ENCODE peak calls at places on chromosomes 3 and 15, in seven cellular contexts. W is HCT116, D is GM12878, P is K562, S is HepG2, R is endothelial cell of umbilical vein, B is H1. G is an unnamed sample. For H3K9me3, the result is how much of the 10 kb centered on the place peaks cover.

GRCh38 chr3:55242921-55243320 is 244.2 kb downstream of the WNT5A start:
- DNase-seq in W (no peak), D (no peak), P (no peak), S (no peak), R (no peak), B (no peak), G (no peak)

GRCh38 chr3:12903000-12903800 is 61.8 kb upstream of the RPL32 start:
- DNase-seq in W (no peak), D (no peak), P (no peak), S (no peak), R (no peak), B (no peak), G (no peak)

GRCh38 chr3:31064021-31064420 is 169.6 kb upstream of the GADL1 start:
- DNase-seq in W (no peak), D (no peak), P (no peak), S (no peak), R (no peak), B (no peak), G (no peak)

GRCh38 chr3:184765047-184765729 is 46.8 kb upstream of the VPS8 start:
- DNase-seq in W (no peak), D (no peak), P (no peak), S (no peak), R (no peak), B (no peak), G (no peak)

GRCh38 chr15:40087991-40088928 is 20.4 kb downstream of the BMF start:
- DNase-seq in W (no peak), D (no peak), P (no peak), S (peak), R (no peak), B (no peak), G (no peak)

GRCh38 chr3:69542265-69543079 is 156.6 kb upstream of the FRMD4B start:
- DNase-seq in W (no peak), D (no peak), P (no peak), S (no peak), R (no peak), B (peak), G (no peak)

GRCh38 chr3:197809356-197810020 is 18.4 kb downstream of the LRCH3 start:
- DNase-seq in W (no peak), D (no peak), P (no peak), S (no peak), R (no peak), B (no peak), G (no peak)

GRCh38 chr3:153539263-153539662 is 377.2 kb downstream of the RAP2B start:
- DNase-seq in W (no peak), D (no peak), P (no peak), S (no peak), R (no peak), B (no peak), G (no peak)

GRCh38 chr3:149529099-149529498 is 54.6 kb downstream of the TM4SF4 start:
- DNase-seq in W (no peak), D (no peak), P (no peak), S (no peak), R (no peak), B (no peak), G (no peak)

GRCh38 chr3:113834983-113835382 is 3.6 kb upstream of the GRAMD1C start:
- DNase-seq in W (no peak), D (no peak), P (no peak), S (no peak), R (no peak), B (no peak), G (no peak)

GRCh38 chr3:58117561-58118305 is 93.0 kb downstream of the DNASE1L3 start:
- DNase-seq in W (no peak), D (no peak), P (no peak), S (no peak), R (peak), B (no peak), G (no peak)

GRCh38 chr15:77616072-77616471 is 16.6 kb downstream of the LINGO1 start:
- DNase-seq in W (no peak), D (no peak), P (no peak), S (no peak), R (no peak), B (no peak), G (no peak)

GRCh38 chr3:69058180-69058946 is 6.2 kb upstream of the TMF1 start:
- DNase-seq in W (no peak), D (no peak), P (no peak), S (no peak), R (no peak), B (no peak), G (no peak)

GRCh38 chr15:84915011-84915958 is 30.8 kb downstream of the SLC28A1 start:
- DNase-seq in W (peak), D (peak), P (peak), S (peak), R (peak), B (no peak), G (no peak)

GRCh38 chr3:111173328-111173900 is 101.8 kb downstream of the NECTIN3 start:
- DNase-seq in W (no peak), D (no peak), P (no peak), S (no peak), R (no peak), B (no peak), G (no peak)

GRCh38 chr3:129379582-129380358 is 48.7 kb downstream of the EFCAB12 start:
- DNase-seq in W (no peak), D (no peak), P (no peak), S (no peak), R (no peak), B (no peak), G (no peak)

GRCh38 chr15:85389774-85390173 is 9.4 kb downstream of the AKAP13 start:
- DNase-seq in W (no peak), D (no peak), P (no peak), S (no peak), R (no peak), B (no peak), G (no peak)

GRCh38 chr3:59065240-59065639 is 15.4 kb upstream of the CFAP20DC start:
- DNase-seq in W (no peak), D (no peak), P (no peak), S (no peak), R (no peak), B (no peak), G (no peak)

GRCh38 chr15:50227076-50227475 is 38.5 kb downstream of the HDC start:
- DNase-seq in W (no peak), D (no peak), P (no peak), S (no peak), R (no peak), B (peak), G (no peak)

GRCh38 chr3:148962513-148962912 is 28.8 kb upstream of the GYG1 start:
- DNase-seq in W (peak), D (no peak), P (peak), S (peak), R (peak), B (peak), G (no peak)

GRCh38 chr3:133591271-133591742 is 17.8 kb downstream of the CDV3 start:
- DNase-seq in W (no peak), D (no peak), P (no peak), S (no peak), R (peak), B (no peak), G (no peak)

GRCh38 chr3:117195034-117195433 is 485.5 kb downstream of the TUSC7 start:
- DNase-seq in W (no peak), D (no peak), P (no peak), S (no peak), R (no peak), B (no peak), G (no peak)

GRCh38 chr3:104711435-104711834 is 655.3 kb upstream of the ALCAM start:
- DNase-seq in W (no peak), D (no peak), P (no peak), S (no peak), R (no peak), B (no peak), G (no peak)
- TF ChIP-seq POLR2AphosphoS5 in W (no peak), D (no peak), P (no peak), S (no peak), R (no peak), B (no peak), G (no peak)

GRCh38 chr3:48504051-48504946 is at the start of gene SHISA5:
- DNase-seq in W (no peak), D (no peak), P (peak), S (no peak), R (peak), B (no peak), G (no peak)

GRCh38 chr3:48501196-48501595 is 2.8 kb downstream of the SHISA5 start:
- DNase-seq in W (no peak), D (no peak), P (no peak), S (no peak), R (no peak), B (peak), G (no peak)

GRCh38 chr3:48503406-48504050 is 446 bp downstream of the SHISA5 start:
- DNase-seq in W (no peak), D (no peak), P (peak), S (no peak), R (peak), B (peak), G (no peak)

GRCh38 chr3:48502121-48502520 is 1.9 kb downstream of the SHISA5 start:
- DNase-seq in W (no peak), D (no peak), P (no peak), S (no peak), R (no peak), B (no peak), G (no peak)

GRCh38 chr3:48502728-48503168 is 1.2 kb downstream of the SHISA5 start:
- DNase-seq in W (no peak), D (no peak), P (no peak), S (no peak), R (no peak), B (no peak), G (no peak)
- TF ChIP-seq EZH2 in W (no peak), D (no peak), P (no peak), S (no peak), R (no peak), B (no peak), G (no peak)

DNA sequence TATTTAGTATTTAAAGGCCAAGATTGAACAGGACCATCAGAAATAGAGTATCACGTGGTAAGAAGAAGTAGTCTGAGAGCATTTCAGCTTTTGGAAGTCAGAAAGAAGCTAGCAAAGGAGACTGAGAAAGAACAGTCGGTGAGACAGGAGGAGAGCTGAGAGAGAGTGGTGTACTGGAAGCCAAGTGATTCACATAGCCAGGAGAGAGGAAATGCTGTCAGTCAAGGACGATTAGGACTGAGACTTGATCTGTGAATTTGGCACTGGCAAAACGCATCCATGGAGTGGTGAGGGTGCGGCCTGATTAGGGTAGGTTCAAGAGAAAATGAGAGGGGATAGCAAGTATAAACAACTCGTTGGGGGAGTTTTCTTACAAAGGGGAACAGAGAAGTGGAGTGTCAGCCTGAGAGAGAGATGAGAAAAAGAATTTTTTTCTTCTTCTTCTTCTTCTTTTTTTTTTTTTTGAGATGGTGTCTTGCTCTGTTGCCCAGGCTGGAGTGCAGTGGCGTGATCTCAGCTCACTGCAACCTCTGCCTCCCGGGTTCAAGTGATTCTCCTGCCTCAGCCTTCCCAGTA is 44.9 kb downstream of the CHD2 start:
- DNase-seq in W (no peak), D (no peak), P (no peak), S (no peak), R (no peak), B (no peak), G (no peak)
- H3K9me3 ChIP-seq in W (under half), D (under half), P (under half), S (under half), R (under half), B (under half), G (under half)

GRCh38 chr3:139893264-139893962 is 41.6 kb upstream of the CLSTN2 start:
- DNase-seq in W (no peak), D (no peak), P (no peak), S (no peak), R (no peak), B (no peak), G (no peak)
- TF ChIP-seq POLR2AphosphoS5 in W (no peak), D (no peak), P (no peak), S (no peak), R (no peak), B (no peak), G (no peak)

DNA sequence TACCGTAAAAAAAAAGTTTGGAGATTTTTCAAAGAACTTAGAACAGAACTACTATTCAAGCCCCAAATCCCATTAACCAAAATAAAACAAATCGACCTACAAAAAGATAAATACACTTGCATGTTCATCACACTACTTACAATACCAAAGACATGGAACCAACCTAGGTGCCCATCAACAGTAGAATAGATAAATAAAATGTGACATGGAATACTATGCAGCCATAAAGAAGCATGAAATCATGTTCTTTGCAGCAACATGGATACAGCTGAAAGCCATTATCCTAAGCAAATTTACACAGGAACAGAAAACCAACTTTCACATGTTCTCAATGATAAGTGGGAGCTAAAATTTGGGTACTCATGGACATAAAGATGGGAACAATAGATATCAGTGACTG is 768.7 kb downstream of the ROBO1 start:
- DNase-seq in W (no peak), D (no peak), P (no peak), S (no peak), R (no peak), B (no peak), G (no peak)
- TF ChIP-seq EZH2 in W (no peak), D (no peak), P (no peak), S (no peak), R (no peak), B (no peak), G (no peak)

GRCh38 chr3:118199044-118199443 is 835.6 kb downstream of the IGSF11 start:
- DNase-seq in W (no peak), D (no peak), P (no peak), S (no peak), R (no peak), B (no peak), G (no peak)
- H3K9me3 ChIP-seq in W (under half), D (under half), P (under half), S (half or more), R (under half), B (under half), G (under half)

GRCh38 chr3:188901126-188901525 is 270.6 kb upstream of the TPRG1 start:
- DNase-seq in W (no peak), D (no peak), P (no peak), S (no peak), R (peak), B (no peak), G (no peak)
- TF ChIP-seq POLR2AphosphoS5 in W (no peak), D (no peak), P (no peak), S (no peak), R (no peak), B (no peak), G (no peak)

GRCh38 chr3:100521439-100521845 is 29.0 kb downstream of the TMEM45A start:
- DNase-seq in W (no peak), D (peak), P (no peak), S (no peak), R (no peak), B (no peak), G (no peak)
- TF ChIP-seq EZH2 in W (no peak), D (no peak), P (no peak), S (no peak), R (no peak), B (no peak), G (no peak)

GRCh38 chr15:98830034-98830634 is 177.5 kb downstream of the PGPEP1L start:
- DNase-seq in W (no peak), D (no peak), P (no peak), S (no peak), R (no peak), B (no peak), G (no peak)
- H3K9me3 ChIP-seq in W (under half), D (under half), P (under half), S (under half), R (under half), B (under half), G (under half)

GRCh38 chr15:65954289-65954741 is 85.0 kb downstream of the RAB11A start:
- DNase-seq in W (peak), D (no peak), P (no peak), S (no peak), R (peak), B (peak), G (no peak)
- TF ChIP-seq POLR2AphosphoS5 in W (no peak), D (no peak), P (no peak), S (no peak), R (no peak), B (no peak), G (no peak)